ENCODE peak calls at places on chromosome 15, in four cellular contexts. One of them, this sample, is unnamed.

GRCh38 chr15:85124173-85124572 is 142.5 kb downstream of the PDE8A start:
- DNase-seq in psoas muscle: no peak
- DNase-seq in AG10803: no peak
- DNase-seq in endothelial cell: no peak
- DNase-seq in this sample: no peak

GRCh38 chr15:70854669-70854976 is 666 bp upstream of the LARP6 start:
- DNase-seq in endothelial cell: no peak
- DNase-seq in AG10803: peak
- DNase-seq in psoas muscle: no peak
- DNase-seq in this sample: no peak

GRCh38 chr15:71548317-71548908 is 261.9 kb upstream of the NR2E3 start:
- DNase-seq in endothelial cell: no peak
- DNase-seq in psoas muscle: no peak
- DNase-seq in AG10803: no peak
- DNase-seq in this sample: no peak

GRCh38 chr15:74529911-74530310 is 11.1 kb upstream of the ARID3B start:
- DNase-seq in AG10803: no peak
- DNase-seq in psoas muscle: no peak
- DNase-seq in endothelial cell: no peak
- DNase-seq in this sample: no peak

GRCh38 chr15:48897144-48897814 is 19.3 kb downstream of the EID1 start:
- DNase-seq in AG10803: peak
- DNase-seq in endothelial cell: no peak
- DNase-seq in psoas muscle: no peak
- DNase-seq in this sample: no peak

GRCh38 chr15:101501703-101502373 is 12.3 kb upstream of the PCSK6 start:
- DNase-seq in psoas muscle: peak
- DNase-seq in endothelial cell: peak
- DNase-seq in AG10803: peak
- DNase-seq in this sample: peak

GRCh38 chr15:55266547-55266946 is 23.1 kb downstream of the RAB27A start:
- DNase-seq in AG10803: no peak
- DNase-seq in psoas muscle: no peak
- DNase-seq in endothelial cell: no peak
- DNase-seq in this sample: no peak

GRCh38 chr15:58510715-58511465 is 79.1 kb downstream of the LIPC start:
- DNase-seq in AG10803: peak
- DNase-seq in endothelial cell: no peak
- DNase-seq in psoas muscle: no peak
- DNase-seq in this sample: no peak

GRCh38 chr15:51076898-51077564 is 17.7 kb downstream of the TNFAIP8L3 start:
- DNase-seq in endothelial cell: no peak
- DNase-seq in psoas muscle: peak
- DNase-seq in AG10803: peak
- DNase-seq in this sample: no peak

GRCh38 chr15:95680693-95681092 is 649.8 kb upstream of the NR2F2 start:
- DNase-seq in endothelial cell: no peak
- DNase-seq in psoas muscle: no peak
- DNase-seq in AG10803: no peak
- DNase-seq in this sample: no peak

GRCh38 chr15:95682129-95682528 is 648.4 kb upstream of the NR2F2 start:
- DNase-seq in AG10803: no peak
- DNase-seq in psoas muscle: no peak
- DNase-seq in endothelial cell: no peak
- DNase-seq in this sample: no peak

GRCh38 chr15:95674031-95674430 is 656.5 kb upstream of the NR2F2 start:
- DNase-seq in AG10803: no peak
- DNase-seq in endothelial cell: no peak
- DNase-seq in psoas muscle: no peak
- DNase-seq in this sample: no peak

GRCh38 chr15:95679847-95680582 is 650.5 kb upstream of the NR2F2 start:
- DNase-seq in AG10803: no peak
- DNase-seq in endothelial cell: no peak
- DNase-seq in psoas muscle: no peak
- DNase-seq in this sample: no peak

GRCh38 chr15:95676500-95676899 is 654.0 kb upstream of the NR2F2 start:
- DNase-seq in AG10803: no peak
- DNase-seq in endothelial cell: no peak
- DNase-seq in psoas muscle: no peak
- DNase-seq in this sample: no peak
- TF ChIP-seq CTCF in AG10803: no peak
- TF ChIP-seq CTCF in endothelial cell: no peak
- TF ChIP-seq CTCF in psoas muscle: no peak
- TF ChIP-seq CTCF in this sample: no peak

GRCh38 chr15:45133561-45133920 is 3.7 kb downstream of the DUOX1 start:
- DNase-seq in endothelial cell: no peak
- DNase-seq in AG10803: no peak
- DNase-seq in psoas muscle: no peak
- DNase-seq in this sample: no peak

GRCh38 chr15:45136378-45136764 is 6.6 kb downstream of the DUOX1 start:
- DNase-seq in endothelial cell: peak
- DNase-seq in AG10803: no peak
- DNase-seq in psoas muscle: no peak
- DNase-seq in this sample: no peak

GRCh38 chr15:45132844-45133560 is 3.2 kb downstream of the DUOX1 start:
- DNase-seq in psoas muscle: no peak
- DNase-seq in AG10803: no peak
- DNase-seq in endothelial cell: no peak
- DNase-seq in this sample: no peak

GRCh38 chr15:45134046-45134445 is 4.3 kb downstream of the DUOX1 start:
- DNase-seq in endothelial cell: no peak
- DNase-seq in psoas muscle: no peak
- DNase-seq in AG10803: no peak
- DNase-seq in this sample: no peak

GRCh38 chr15:45134682-45135604 is 5.1 kb downstream of the DUOX1 start:
- DNase-seq in endothelial cell: peak
- DNase-seq in AG10803: no peak
- DNase-seq in psoas muscle: no peak
- DNase-seq in this sample: peak
- TF ChIP-seq CTCF in endothelial cell: no peak
- TF ChIP-seq CTCF in AG10803: no peak
- TF ChIP-seq CTCF in psoas muscle: no peak
- TF ChIP-seq CTCF in this sample: peak

GRCh38 chr15:26176831-26177230 is 313.7 kb upstream of the ATP10A start:
- DNase-seq in endothelial cell: no peak
- DNase-seq in psoas muscle: no peak
- DNase-seq in AG10803: no peak
- DNase-seq in this sample: no peak

GRCh38 chr15:26178821-26179220 is 315.7 kb upstream of the ATP10A start:
- DNase-seq in psoas muscle: no peak
- DNase-seq in endothelial cell: no peak
- DNase-seq in AG10803: no peak
- DNase-seq in this sample: no peak

GRCh38 chr15:26177816-26178215 is 314.7 kb upstream of the ATP10A start:
- DNase-seq in endothelial cell: no peak
- DNase-seq in AG10803: no peak
- DNase-seq in psoas muscle: no peak
- DNase-seq in this sample: no peak

DNA sequence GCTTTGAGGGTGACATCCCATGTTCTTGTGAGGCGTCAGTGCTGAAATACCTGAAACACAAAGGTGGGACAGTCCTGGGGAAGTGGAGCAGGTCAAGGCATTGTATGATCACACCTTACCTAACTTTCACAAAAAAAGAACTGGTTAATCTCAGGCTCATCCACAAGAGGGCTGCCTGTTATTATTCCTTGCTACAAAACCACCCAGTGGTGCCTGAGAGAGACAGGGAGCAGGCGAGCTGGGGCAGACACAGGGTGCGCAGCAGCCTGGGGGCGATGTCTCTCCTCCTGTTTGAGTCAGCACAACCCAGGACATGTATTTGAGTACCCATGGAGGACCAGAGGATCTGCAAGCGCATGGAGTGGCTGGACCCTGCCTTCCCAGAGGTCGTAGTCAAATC is 316.8 kb upstream of the ATP10A start:
- DNase-seq in psoas muscle: no peak
- DNase-seq in endothelial cell: peak
- DNase-seq in AG10803: no peak
- DNase-seq in this sample: no peak
- TF ChIP-seq CTCF in psoas muscle: no peak
- TF ChIP-seq CTCF in endothelial cell: peak
- TF ChIP-seq CTCF in AG10803: no peak
- TF ChIP-seq CTCF in this sample: peak

DNA sequence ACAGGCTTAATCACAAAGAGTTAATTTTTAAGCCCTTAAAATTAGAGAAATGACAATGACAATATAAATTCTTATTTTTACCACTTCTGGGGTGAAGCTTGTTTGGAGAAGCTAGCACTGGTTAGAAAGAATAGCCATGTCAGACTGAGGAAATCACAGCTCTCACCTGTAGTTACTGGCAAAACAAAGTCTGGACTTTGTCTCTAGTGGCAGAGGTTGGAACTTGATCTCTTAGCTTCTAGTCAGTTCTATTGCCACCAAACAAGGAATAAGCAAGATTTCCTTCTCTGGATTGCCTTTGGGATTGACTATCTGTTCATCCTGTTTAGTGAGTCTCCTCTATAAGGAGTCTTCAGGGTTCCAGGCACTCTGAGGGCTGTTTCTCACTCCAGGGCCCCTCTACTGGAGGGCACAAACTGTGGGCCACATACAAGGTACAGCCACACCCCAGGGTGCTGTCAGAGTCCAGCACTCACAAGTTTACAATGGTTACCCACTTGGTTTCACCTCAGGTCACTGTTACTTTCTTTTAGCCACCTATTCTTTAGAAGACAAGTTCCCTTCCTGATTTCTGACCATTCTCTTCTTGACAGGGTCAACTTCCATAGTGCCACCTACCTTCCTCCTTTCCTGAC is 426.6 kb upstream of the THBS1 start:
- DNase-seq in endothelial cell: no peak
- DNase-seq in psoas muscle: no peak
- DNase-seq in AG10803: no peak
- DNase-seq in this sample: no peak
- TF ChIP-seq CTCF in endothelial cell: peak
- TF ChIP-seq CTCF in psoas muscle: no peak
- TF ChIP-seq CTCF in AG10803: peak
- TF ChIP-seq CTCF in this sample: peak

GRCh38 chr15:29364429-29365078 is 94.9 kb upstream of the NSMCE3 start:
- DNase-seq in endothelial cell: no peak
- DNase-seq in AG10803: peak
- DNase-seq in psoas muscle: no peak
- DNase-seq in this sample: no peak
- TF ChIP-seq CTCF in endothelial cell: peak
- TF ChIP-seq CTCF in AG10803: peak
- TF ChIP-seq CTCF in psoas muscle: no peak
- TF ChIP-seq CTCF in this sample: peak

GRCh38 chr15:40040770-40041169 is 1.8 kb upstream of the SRP14 start:
- DNase-seq in psoas muscle: no peak
- DNase-seq in endothelial cell: no peak
- DNase-seq in AG10803: no peak
- DNase-seq in this sample: no peak

GRCh38 chr15:40038267-40038653 is 721 bp downstream of the SRP14 start:
- DNase-seq in AG10803: peak
- DNase-seq in psoas muscle: no peak
- DNase-seq in endothelial cell: no peak
- DNase-seq in this sample: no peak

GRCh38 chr15:40042791-40043320 is 3.9 kb upstream of the SRP14 start:
- DNase-seq in psoas muscle: no peak
- DNase-seq in AG10803: no peak
- DNase-seq in endothelial cell: no peak
- DNase-seq in this sample: no peak

GRCh38 chr15:40040293-40040635 is 1.3 kb upstream of the SRP14 start:
- DNase-seq in endothelial cell: no peak
- DNase-seq in AG10803: no peak
- DNase-seq in psoas muscle: no peak
- DNase-seq in this sample: no peak

GRCh38 chr15:40038654-40039543 is at the start of gene SRP14:
- DNase-seq in psoas muscle: peak
- DNase-seq in AG10803: peak
- DNase-seq in endothelial cell: peak
- DNase-seq in this sample: peak
- TF ChIP-seq CTCF in psoas muscle: no peak
- TF ChIP-seq CTCF in AG10803: no peak
- TF ChIP-seq CTCF in endothelial cell: no peak
- TF ChIP-seq CTCF in this sample: no peak

DNA sequence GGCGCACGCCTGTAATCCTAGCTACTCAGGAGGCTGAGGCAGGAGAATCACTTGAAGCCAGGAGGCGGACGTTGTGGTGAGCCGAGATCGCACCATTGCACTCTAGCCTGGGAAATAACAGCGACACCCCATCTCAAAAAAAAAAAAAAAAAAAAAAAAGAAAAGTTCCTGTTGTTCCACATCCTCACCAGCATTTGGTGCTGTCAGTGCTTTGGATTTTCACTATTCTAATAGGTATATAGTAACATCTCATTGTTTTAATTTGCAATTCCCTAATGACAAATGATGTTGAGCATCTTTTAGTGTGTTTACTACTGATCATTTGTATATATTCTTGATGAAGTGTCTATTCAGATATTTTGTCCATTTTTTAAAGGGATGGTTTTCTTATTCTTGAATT is 24.6 kb downstream of the UBR1 start:
- DNase-seq in psoas muscle: no peak
- DNase-seq in endothelial cell: no peak
- DNase-seq in AG10803: no peak
- DNase-seq in this sample: no peak
- TF ChIP-seq CTCF in psoas muscle: no peak
- TF ChIP-seq CTCF in endothelial cell: no peak
- TF ChIP-seq CTCF in AG10803: no peak
- TF ChIP-seq CTCF in this sample: no peak

DNA sequence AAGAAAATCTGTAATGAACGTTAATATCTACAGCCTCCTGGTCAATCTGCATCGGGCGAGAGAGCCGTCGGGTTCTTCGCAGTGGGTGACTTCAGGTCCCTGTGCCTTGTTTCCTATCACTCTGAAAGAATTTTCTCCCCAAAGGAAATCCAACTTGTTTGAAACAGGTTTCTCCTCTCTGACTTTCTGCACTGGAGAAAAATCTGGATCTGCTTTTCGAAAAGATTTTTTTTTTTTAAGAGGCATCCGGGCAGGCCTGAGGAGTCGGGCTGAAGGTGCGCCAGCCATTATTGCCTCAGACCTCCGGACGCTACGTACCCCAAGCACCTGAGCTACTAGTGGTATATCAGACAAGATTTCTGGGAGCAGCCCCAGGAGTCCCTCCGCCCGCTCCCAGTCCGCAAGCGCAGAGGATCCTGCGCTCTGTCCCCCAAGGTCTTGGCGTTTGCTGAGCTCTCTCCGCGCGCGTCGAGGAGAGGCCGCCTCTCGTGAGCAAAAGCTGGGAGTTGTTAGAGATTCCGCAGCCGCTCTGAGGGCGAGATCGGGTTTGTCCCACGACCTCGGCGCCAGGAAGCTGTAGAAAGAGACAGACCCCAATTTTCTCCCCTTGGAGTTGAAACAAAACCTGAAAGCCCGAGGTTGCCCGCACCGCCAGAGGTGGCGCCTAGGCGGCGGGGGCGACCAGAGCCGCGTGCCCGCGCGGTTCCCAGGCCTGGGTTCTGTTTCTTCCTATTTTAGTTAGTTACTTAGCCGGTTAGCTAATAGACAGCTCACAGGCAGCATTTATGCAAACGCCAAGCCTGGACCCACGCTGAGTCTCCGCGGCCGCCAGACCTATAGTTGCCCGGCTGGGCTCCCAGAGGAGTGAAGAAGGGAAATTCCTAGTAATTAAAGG is 72.4 kb upstream of the POLG start:
- DNase-seq in AG10803: no peak
- DNase-seq in psoas muscle: no peak
- DNase-seq in endothelial cell: no peak
- DNase-seq in this sample: no peak
- TF ChIP-seq CTCF in AG10803: no peak
- TF ChIP-seq CTCF in psoas muscle: no peak
- TF ChIP-seq CTCF in endothelial cell: no peak
- TF ChIP-seq CTCF in this sample: peak

This sample was measured in progenitor cell of endocrine pancreas.